ENCODE peak calls at places on chromosomes 6 and 20, in six cellular contexts. W, L, D, T, C and P are unnamed samples.

GRCh38 chr6:42958125-42958524 is 2.4 kb upstream of the GNMT start:
- DNase-seq in L (no peak), T (no peak), W (no peak), D (no peak), C (no peak), P (no peak)

GRCh38 chr6:117272886-117273285 is 7.5 kb downstream of the VGLL2 start:
- DNase-seq in W (no peak), T (no peak), C (no peak), D (no peak), L (no peak), P (no peak)

GRCh38 chr6:41824571-41825569 is 37.4 kb downstream of the TOMM6 start:
- DNase-seq in T (no peak), W (no peak), D (no peak), C (no peak), L (no peak), P (no peak)

GRCh38 chr6:44646355-44646754 is 258.8 kb downstream of the CDC5L start:
- DNase-seq in L (no peak), T (no peak), W (no peak), C (no peak), D (no peak), P (no peak)

GRCh38 chr20:40592891-40593290 is 96.1 kb downstream of the MAFB start:
- DNase-seq in C (no peak), L (no peak), D (no peak), T (no peak), W (no peak), P (no peak)

GRCh38 chr6:132751306-132751705 is 6.4 kb downstream of the VNN2 start:
- DNase-seq in T (no peak), L (no peak), C (no peak), W (no peak), D (no peak), P (no peak)

GRCh38 chr6:122770835-122771601 is 8.5 kb upstream of the FABP7 start:
- DNase-seq in T (no peak), L (no peak), D (no peak), W (peak), C (no peak), P (peak)

GRCh38 chr20:20824924-20825584 is 112.6 kb upstream of the RALGAPA2 start:
- DNase-seq in W (peak), T (peak), L (peak), C (peak), D (peak), P (peak)

GRCh38 chr20:39775110-39775509 is 813.0 kb downstream of the DHX35 start:
- DNase-seq in D (no peak), C (no peak), L (no peak), W (no peak), T (no peak), P (no peak)

GRCh38 chr6:78629154-78629721 is 238.1 kb upstream of the IRAK1BP1 start:
- DNase-seq in L (peak), W (no peak), C (no peak), T (peak), D (peak), P (no peak)

GRCh38 chr6:168683621-168684020 is 242.6 kb downstream of the SMOC2 start:
- DNase-seq in D (peak), C (no peak), W (no peak), T (no peak), L (peak), P (no peak)

GRCh38 chr6:119608994-119609393 is 259.4 kb upstream of the MAN1A1 start:
- DNase-seq in T (peak), C (no peak), D (no peak), L (no peak), W (no peak), P (no peak)

GRCh38 chr20:44542902-44543301 is 21.0 kb upstream of the SERINC3 start:
- DNase-seq in T (no peak), L (no peak), W (peak), D (no peak), C (no peak), P (no peak)

GRCh38 chr6:97009781-97010492 is 85.4 kb downstream of the KLHL32 start:
- DNase-seq in W (no peak), D (no peak), T (no peak), L (peak), C (no peak), P (no peak)

GRCh38 chr20:34940126-34940525 is 15.5 kb downstream of the GSS start:
- DNase-seq in T (no peak), W (peak), L (no peak), C (no peak), D (no peak), P (no peak)

GRCh38 chr20:25284131-25284601 is 36.3 kb downstream of the PYGB start:
- DNase-seq in D (no peak), T (no peak), W (no peak), L (no peak), C (no peak), P (no peak)

GRCh38 chr20:7379621-7380220 is 560.5 kb downstream of the HAO1 start:
- DNase-seq in C (no peak), L (no peak), D (no peak), W (no peak), T (no peak), P (no peak)

GRCh38 chr20:50774515-50774914 is 20.3 kb upstream of the BCAS4 start:
- DNase-seq in L (no peak), C (no peak), T (no peak), D (no peak), W (no peak), P (no peak)

GRCh38 chr6:14660767-14661166 is 543.2 kb downstream of the CD83 start:
- DNase-seq in W (no peak), L (no peak), T (no peak), D (no peak), C (no peak), P (no peak)

GRCh38 chr20:63657937-63658748 is at the start of gene RTEL1:
- DNase-seq in L (peak), C (peak), T (peak), W (peak), D (peak), P (peak)